ENCODE peak calls at places on chromosomes 2 and 18, in six cellular contexts. L is OCI-LY7, I is endodermal cell, U is upper lobe of left lung, G is A549, M is sigmoid colon. R is an unnamed sample. For H3K4me1, the result is how much of the 10 kb centered on the place peaks cover.

GRCh38 chr2:28707592-28707991 is 44.0 kb upstream of the PPP1CB start:
- DNase-seq in L (no peak), I (no peak), U (no peak), G (no peak), M (no peak), R (no peak)

GRCh38 chr18:51068111-51068510 is 38.1 kb downstream of the SMAD4 start:
- DNase-seq in L (no peak), I (no peak), U (no peak), G (no peak), M (no peak), R (no peak)

GRCh38 chr2:174774828-174775227 is 10.6 kb upstream of the CHRNA1 start:
- DNase-seq in L (no peak), I (no peak), U (no peak), G (no peak), M (no peak), R (no peak)

GRCh38 chr18:8946046-8946838 is 156.3 kb upstream of the NDUFV2 start:
- DNase-seq in L (no peak), I (no peak), U (no peak), G (no peak), M (no peak), R (no peak)

GRCh38 chr2:136718273-136718672 is 47.1 kb upstream of the THSD7B start:
- DNase-seq in L (no peak), I (no peak), U (no peak), G (no peak), M (no peak), R (no peak)

GRCh38 chr18:48605408-48605845 is 66.6 kb downstream of the CTIF start:
- DNase-seq in L (peak), I (peak), U (no peak), G (no peak), M (no peak), R (no peak)

GRCh38 chr2:69521747-69522146 is 84.5 kb upstream of the NFU1 start:
- DNase-seq in L (no peak), I (no peak), U (no peak), G (no peak), M (no peak), R (no peak)

GRCh38 chr2:90207454-90208058 is 1516.1 kb downstream of the RPIA start:
- DNase-seq in L (peak), I (no peak), U (no peak), G (peak), M (no peak), R (no peak)

GRCh38 chr2:133660511-133660910 is 92.2 kb upstream of the NCKAP5 start:
- DNase-seq in L (no peak), I (no peak), U (no peak), G (no peak), M (no peak), R (no peak)

GRCh38 chr2:74037379-74037860 is 52.7 kb downstream of the TET3 start:
- DNase-seq in L (peak), I (no peak), U (peak), G (no peak), M (no peak), R (no peak)

GRCh38 chr2:189151897-189152296 is 27.7 kb downstream of the COL5A2 start:
- DNase-seq in L (no peak), I (no peak), U (no peak), G (no peak), M (no peak), R (no peak)

GRCh38 chr2:133886735-133887675 is 318.7 kb upstream of the NCKAP5 start:
- DNase-seq in L (peak), I (peak), U (peak), G (peak), M (peak), R (peak)

GRCh38 chr2:65404988-65405697 is 27.3 kb downstream of the SPRED2 start:
- DNase-seq in L (no peak), I (no peak), U (no peak), G (no peak), M (no peak), R (no peak)

GRCh38 chr2:105330681-105331375 is 1.3 kb upstream of the TGFBRAP1 start:
- DNase-seq in L (no peak), I (no peak), U (no peak), G (no peak), M (no peak), R (no peak)

GRCh38 chr2:152471499-152471898 is 136.5 kb downstream of the FMNL2 start:
- DNase-seq in L (no peak), I (no peak), U (no peak), G (no peak), M (no peak), R (no peak)

GRCh38 chr2:47486858-47487497 is 84.0 kb downstream of the MSH2 start:
- DNase-seq in L (peak), I (no peak), U (no peak), G (no peak), M (no peak), R (no peak)

GRCh38 chr2:187982668-187983067 is 309.0 kb upstream of the GULP1 start:
- DNase-seq in L (no peak), I (no peak), U (no peak), G (no peak), M (no peak), R (no peak)

GRCh38 chr18:44823286-44823685 is 142.6 kb downstream of the SETBP1 start:
- DNase-seq in L (no peak), I (no peak), U (no peak), G (no peak), M (no peak), R (no peak)
- H3K4me1 ChIP-seq in L (under half), I (under half), U (under half), G (half or more), M (half or more), R (under half)

DNA sequence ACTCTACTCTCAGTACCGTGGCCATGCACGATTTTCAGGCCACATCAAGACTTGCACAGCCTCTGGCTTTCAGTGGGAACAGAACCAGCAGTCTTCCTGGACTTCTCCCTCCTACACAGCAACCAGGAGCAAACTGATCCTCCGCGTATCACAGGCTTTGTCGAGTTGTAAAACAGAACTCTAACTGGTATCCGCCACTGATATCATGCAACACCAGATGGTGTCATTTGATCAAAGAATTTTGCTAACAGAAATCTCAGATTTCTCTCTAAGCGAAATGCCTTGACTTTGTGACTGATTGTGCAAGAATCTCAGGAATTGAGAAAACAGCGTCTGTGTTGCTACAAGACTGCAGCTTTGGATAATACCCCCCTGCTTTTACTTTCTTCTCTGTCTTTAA is 85.7 kb downstream of the COPS8 start:
- DNase-seq in L (no peak), I (no peak), U (no peak), G (peak), M (peak), R (no peak)
- TF ChIP-seq CTCF in L (no peak), I (no peak), U (no peak), G (peak), M (no peak), R (peak)

GRCh38 chr2:3648652-3649177 is 9.3 kb upstream of the ALLC start:
- DNase-seq in L (no peak), I (no peak), U (no peak), G (no peak), M (no peak), R (no peak)
- H3K4me3 ChIP-seq in L (no peak), I (no peak), U (no peak), G (no peak), M (no peak), R (no peak)

GRCh38 chr2:7900593-7900992 is 781.3 kb upstream of the ID2 start:
- DNase-seq in L (no peak), I (no peak), U (no peak), G (no peak), M (no peak), R (no peak)

GRCh38 chr2:7899241-7899640 is 782.6 kb upstream of the ID2 start:
- DNase-seq in L (peak), I (no peak), U (no peak), G (no peak), M (no peak), R (no peak)

GRCh38 chr2:7904319-7904718 is 777.5 kb upstream of the ID2 start:
- DNase-seq in L (no peak), I (no peak), U (no peak), G (no peak), M (no peak), R (no peak)

GRCh38 chr2:7902251-7902765 is 779.5 kb upstream of the ID2 start:
- DNase-seq in L (no peak), I (no peak), U (no peak), G (no peak), M (no peak), R (no peak)

GRCh38 chr2:7899923-7900322 is 781.9 kb upstream of the ID2 start:
- DNase-seq in L (no peak), I (no peak), U (no peak), G (no peak), M (no peak), R (no peak)
- H3K4me1 ChIP-seq in L (under half), I (under half), U (under half), G (under half), M (under half), R (under half)

GRCh38 chr2:121293450-121294325 is 8.7 kb upstream of the TFCP2L1 start:
- DNase-seq in L (no peak), I (no peak), U (peak), G (no peak), M (no peak), R (peak)

GRCh38 chr2:121295911-121296650 is 11.1 kb upstream of the TFCP2L1 start:
- DNase-seq in L (no peak), I (no peak), U (no peak), G (no peak), M (no peak), R (no peak)

GRCh38 chr2:121298476-121298875 is 13.5 kb upstream of the TFCP2L1 start:
- DNase-seq in L (no peak), I (no peak), U (no peak), G (no peak), M (no peak), R (no peak)

GRCh38 chr2:121297217-121297830 is 12.3 kb upstream of the TFCP2L1 start:
- DNase-seq in L (no peak), I (peak), U (no peak), G (peak), M (no peak), R (no peak)

DNA sequence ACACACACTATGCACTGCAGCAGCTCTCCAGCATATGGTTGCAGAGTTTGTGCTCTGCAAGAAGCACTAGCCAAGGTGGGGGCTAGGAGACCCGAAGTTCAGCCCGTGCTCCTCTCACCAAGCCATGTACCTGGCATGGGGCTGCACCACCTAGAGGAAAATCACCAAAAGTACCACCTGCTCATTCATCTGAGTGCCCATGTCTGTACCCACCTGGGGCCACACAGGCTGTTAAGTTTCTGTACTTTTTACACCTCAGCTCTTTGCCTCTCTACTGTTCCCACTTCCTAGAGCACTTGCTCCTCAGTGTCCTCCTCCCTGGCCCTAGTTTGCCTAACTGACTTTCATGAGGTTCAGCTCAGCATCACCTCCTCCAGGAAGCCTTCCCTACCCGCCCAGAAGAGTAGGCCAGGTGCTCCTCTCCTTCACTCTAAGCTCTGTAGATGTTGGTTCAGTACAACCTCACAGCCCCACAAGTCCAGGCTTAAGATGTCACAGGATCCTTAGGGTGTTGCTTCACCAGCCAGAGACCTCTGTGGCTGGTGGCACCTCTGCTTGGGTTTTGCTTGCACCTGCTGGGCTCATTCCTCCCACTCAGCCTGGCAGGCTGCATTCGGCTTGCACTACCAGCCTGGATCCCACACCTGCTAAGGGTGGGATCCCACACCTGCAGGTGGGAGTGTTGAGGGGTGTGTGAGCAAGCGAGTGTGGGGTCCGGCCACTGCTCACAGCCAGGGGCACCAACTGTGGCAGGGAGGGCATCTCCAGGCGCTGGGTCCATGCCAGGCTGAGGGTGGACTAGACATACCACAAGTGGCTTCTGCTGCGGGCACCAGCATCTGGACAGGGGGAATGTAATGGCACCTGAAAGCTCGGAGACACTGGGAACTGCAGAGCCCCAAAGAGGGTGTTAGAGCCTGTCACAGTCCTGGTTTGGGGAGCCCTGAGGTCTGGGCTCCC is 10.2 kb upstream of the TFCP2L1 start:
- DNase-seq in L (no peak), I (no peak), U (no peak), G (no peak), M (no peak), R (no peak)
- TF ChIP-seq CTCF in L (no peak), I (no peak), U (no peak), G (no peak), M (no peak), R (no peak)

DNA sequence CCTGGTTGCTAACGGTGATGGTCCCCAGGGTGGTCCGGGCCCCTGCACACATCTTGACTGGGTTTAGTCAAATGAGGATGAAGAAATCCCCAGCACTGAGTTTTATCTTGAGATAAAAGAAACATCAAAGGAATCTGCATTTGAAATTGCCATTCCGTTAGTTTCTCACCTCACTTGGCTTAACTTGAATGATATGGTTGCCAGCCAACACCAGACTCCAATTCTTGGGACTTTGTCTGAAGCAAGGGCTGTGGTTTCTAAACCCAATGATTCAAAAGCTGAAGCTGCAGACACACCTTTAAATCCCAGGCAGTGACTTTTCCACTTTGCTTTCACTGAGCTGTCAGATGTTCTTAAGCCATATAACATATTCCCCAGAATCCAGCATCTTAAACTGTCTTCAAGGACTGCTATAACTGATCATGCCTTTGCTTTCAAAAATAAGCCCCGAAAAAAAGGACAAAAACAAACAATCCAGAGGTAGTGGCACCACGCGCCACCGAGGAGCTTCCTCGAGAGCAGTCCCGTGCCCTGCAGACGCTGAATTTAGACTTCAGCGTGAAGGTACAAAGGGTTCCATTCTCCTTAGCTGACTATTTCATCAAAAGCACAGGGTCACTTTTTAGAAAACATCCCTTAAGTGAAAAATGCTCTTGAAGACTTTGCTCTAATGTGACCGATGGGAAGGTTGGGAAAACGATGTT is 189.3 kb downstream of the HDAC4 start:
- DNase-seq in L (no peak), I (no peak), U (peak), G (no peak), M (peak), R (no peak)
- H3K4me3 ChIP-seq in L (no peak), I (no peak), U (no peak), G (no peak), M (no peak), R (no peak)

GRCh38 chr2:54575379-54575888 is 119.3 kb downstream of the SPTBN1 start:
- DNase-seq in L (no peak), I (no peak), U (no peak), G (no peak), M (peak), R (no peak)
- H3K4me1 ChIP-seq in L (half or more), I (under half), U (half or more), G (half or more), M (half or more), R (half or more)

GRCh38 chr2:229714080-229714735 is at the start of gene DNER:
- DNase-seq in L (peak), I (peak), U (no peak), G (peak), M (no peak), R (no peak)

GRCh38 chr2:229713371-229714079 is 830 bp downstream of the DNER start:
- DNase-seq in L (no peak), I (peak), U (no peak), G (peak), M (no peak), R (no peak)

GRCh38 chr2:229714736-229715541 is 584 bp upstream of the DNER start:
- DNase-seq in L (no peak), I (peak), U (peak), G (peak), M (peak), R (peak)

GRCh38 chr2:229708335-229708734 is 6.0 kb downstream of the DNER start:
- DNase-seq in L (no peak), I (no peak), U (no peak), G (no peak), M (no peak), R (no peak)

DNA sequence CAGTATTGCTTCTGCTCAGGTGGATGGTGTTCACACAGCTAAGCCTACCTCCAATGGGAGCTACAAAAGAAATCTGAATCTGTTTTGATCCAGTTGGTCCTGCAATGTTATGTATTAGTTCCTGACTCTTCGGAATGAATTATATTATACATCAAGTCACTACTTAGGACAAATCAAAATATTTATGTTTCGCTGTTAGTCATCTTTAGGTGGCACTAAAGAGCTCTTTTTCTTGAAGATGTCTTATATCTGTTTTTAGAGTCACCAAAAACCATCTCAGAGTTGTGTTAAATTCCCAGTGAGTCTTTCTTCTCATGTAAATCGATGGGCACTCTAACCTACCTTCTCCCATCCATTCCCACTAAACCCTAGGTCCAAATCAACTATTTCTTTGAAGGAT is 2.2 kb downstream of the DNER start:
- DNase-seq in L (peak), I (no peak), U (no peak), G (no peak), M (no peak), R (no peak)
- TF ChIP-seq CTCF in L (peak), I (no peak), U (no peak), G (peak), M (no peak), R (no peak)

GRCh38 chr2:190678444-190679162 is 29.7 kb downstream of the NAB1 start:
- DNase-seq in L (no peak), I (peak), U (no peak), G (no peak), M (no peak), R (no peak)

GRCh38 chr2:190670182-190670946 is 21.5 kb downstream of the NAB1 start:
- DNase-seq in L (no peak), I (no peak), U (no peak), G (no peak), M (no peak), R (no peak)

GRCh38 chr2:190677255-190677654 is 28.4 kb downstream of the NAB1 start:
- DNase-seq in L (no peak), I (no peak), U (no peak), G (no peak), M (no peak), R (no peak)

GRCh38 chr2:190679391-190679790 is 30.5 kb downstream of the NAB1 start:
- DNase-seq in L (no peak), I (no peak), U (no peak), G (no peak), M (no peak), R (no peak)

DNA sequence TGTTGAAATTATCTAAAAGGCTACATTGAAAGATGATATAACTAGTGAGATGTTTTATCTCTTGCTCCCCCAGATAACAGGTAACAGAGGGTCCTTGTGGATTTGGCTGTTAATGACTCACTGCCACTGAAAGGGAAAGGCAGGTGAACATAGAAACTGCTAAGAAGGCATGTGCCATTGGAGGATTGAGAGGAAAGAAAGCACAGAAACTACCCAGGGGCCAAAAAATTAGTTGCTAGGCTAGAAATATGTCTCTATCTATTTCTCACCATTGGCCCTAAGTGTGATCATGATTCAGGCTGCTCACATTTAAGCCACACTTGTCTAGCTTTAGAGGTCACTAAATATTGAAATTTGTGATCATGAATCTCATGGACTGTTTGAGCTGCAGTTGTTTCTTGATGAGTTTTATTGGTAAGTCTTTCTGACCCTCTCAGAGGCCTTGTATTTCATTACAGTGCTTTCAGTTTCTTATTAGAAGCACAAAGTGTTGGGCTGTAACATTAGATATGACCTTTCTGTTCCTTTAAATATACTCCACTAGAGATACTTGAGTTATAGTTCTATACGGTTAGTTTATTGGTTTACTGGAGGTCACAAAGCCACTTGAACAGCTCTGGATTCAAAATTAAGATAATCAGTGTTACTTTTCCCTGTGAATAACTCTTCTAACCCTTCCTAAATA is 26.2 kb downstream of the NAB1 start:
- DNase-seq in L (no peak), I (no peak), U (no peak), G (no peak), M (no peak), R (no peak)
- H3K4me3 ChIP-seq in L (no peak), I (no peak), U (no peak), G (no peak), M (no peak), R (no peak)

DNA sequence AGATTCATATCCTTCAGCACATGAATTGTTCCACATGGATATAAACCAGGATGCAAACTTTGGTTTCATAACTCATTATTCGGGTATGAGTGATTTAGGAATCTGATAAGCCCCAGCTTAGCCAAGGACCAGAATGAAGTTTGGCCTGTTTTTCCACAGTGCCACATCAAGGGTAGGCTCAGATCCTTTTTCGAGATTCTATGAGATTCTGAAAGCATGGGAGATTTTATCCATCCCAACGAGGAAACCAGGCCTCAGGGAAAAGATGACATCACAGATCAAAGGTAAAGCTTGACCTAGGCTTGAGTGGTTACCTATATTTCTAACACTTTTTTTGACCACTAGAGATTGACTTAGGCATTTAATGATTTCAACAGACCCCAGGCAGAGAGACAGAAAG is 590.8 kb upstream of the PKDCC start:
- DNase-seq in L (no peak), I (no peak), U (no peak), G (no peak), M (no peak), R (no peak)
- H3K4me1 ChIP-seq in L (under half), I (under half), U (under half), G (under half), M (under half), R (under half)